ENCODE peak calls at places on chromosome 7, in six cellular contexts. P is breast epithelium; G is pancreas; E is left ventricle myocardium inferior; J is CD8-positive, alpha-beta T cell; I is HCT116. W is an unnamed sample. For H3K4me1, the result is how much of the 10 kb centered on the place peaks cover.

GRCh38 chr7:17009007-17009719 is 127.4 kb upstream of the AGR3 start:
- DNase-seq in P (no peak), G (no peak), E (no peak), J (no peak), I (peak), W (no peak)

GRCh38 chr7:77797734-77798393 is 370 bp downstream of the TMEM60 start:
- DNase-seq in P (no peak), G (no peak), E (peak), J (no peak), I (no peak), W (peak)

GRCh38 chr7:80411621-80412020 is 100.2 kb downstream of the GNAT3 start:
- DNase-seq in P (no peak), G (no peak), E (no peak), J (no peak), I (no peak), W (no peak)

GRCh38 chr7:109696723-109697122 is 1127.0 kb downstream of the DNAJB9 start:
- DNase-seq in P (no peak), G (no peak), E (no peak), J (no peak), I (no peak), W (no peak)

GRCh38 chr7:113764401-113765035 is 154.3 kb downstream of the PPP1R3A start:
- DNase-seq in P (no peak), G (no peak), E (no peak), J (no peak), I (no peak), W (no peak)

GRCh38 chr7:79217468-79217867 is 236.0 kb downstream of the MAGI2 start:
- DNase-seq in P (no peak), G (no peak), E (no peak), J (no peak), I (no peak), W (no peak)

GRCh38 chr7:84982199-84982598 is 204.7 kb downstream of the SEMA3D start:
- DNase-seq in P (no peak), G (no peak), E (no peak), J (no peak), I (no peak), W (no peak)

GRCh38 chr7:78095549-78095948 is 297.0 kb downstream of the PHTF2 start:
- DNase-seq in P (no peak), G (no peak), E (no peak), J (no peak), I (no peak), W (no peak)

GRCh38 chr7:74464931-74465906 is 11.5 kb downstream of the GTF2IRD1 start:
- DNase-seq in P (peak), G (no peak), E (no peak), J (no peak), I (no peak), W (peak)

GRCh38 chr7:130598056-130598455 is 70.5 kb downstream of the COPG2 start:
- DNase-seq in P (no peak), G (no peak), E (no peak), J (no peak), I (no peak), W (no peak)

GRCh38 chr7:18087031-18087686 is 59.5 kb upstream of the PRPS1L1 start:
- DNase-seq in P (no peak), G (peak), E (peak), J (no peak), I (no peak), W (peak)

GRCh38 chr7:114026486-114027089 is 107.8 kb upstream of the PPP1R3A start:
- DNase-seq in P (no peak), G (no peak), E (no peak), J (no peak), I (peak), W (no peak)

GRCh38 chr7:32204361-32205018 is 134.3 kb upstream of the PDE1C start:
- DNase-seq in P (peak), G (peak), E (peak), J (no peak), I (peak), W (peak)

GRCh38 chr7:129213828-129214227 is 11.0 kb upstream of the AHCYL2 start:
- DNase-seq in P (peak), G (no peak), E (no peak), J (no peak), I (no peak), W (no peak)

GRCh38 chr7:49513939-49514338 is 259.5 kb upstream of the VWC2 start:
- DNase-seq in P (no peak), G (no peak), E (no peak), J (no peak), I (no peak), W (no peak)

DNA sequence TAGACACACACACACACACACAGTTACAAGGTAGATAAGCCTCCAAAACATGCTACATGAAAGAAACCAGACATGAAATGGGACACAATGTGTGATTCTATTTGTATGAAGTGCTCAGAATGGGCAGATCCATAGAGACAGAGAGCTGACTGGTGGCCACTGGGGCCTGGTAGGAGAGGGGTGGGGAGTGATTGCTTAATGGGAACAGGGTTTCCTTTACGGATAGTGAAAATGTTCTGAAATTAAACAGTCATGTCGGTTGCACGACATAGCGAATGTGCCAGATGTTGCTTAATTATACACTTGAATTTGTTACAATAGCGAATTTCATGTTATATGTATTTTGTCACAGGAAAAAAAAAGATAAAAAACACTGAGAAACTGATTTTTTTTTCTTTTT is 122.3 kb downstream of the SPDYE5 start:
- DNase-seq in P (no peak), G (no peak), E (no peak), J (no peak), I (no peak), W (no peak)
- H3K4me1 ChIP-seq in P (under half), G (under half), E (under half), J (under half), I (under half), W (under half)

DNA sequence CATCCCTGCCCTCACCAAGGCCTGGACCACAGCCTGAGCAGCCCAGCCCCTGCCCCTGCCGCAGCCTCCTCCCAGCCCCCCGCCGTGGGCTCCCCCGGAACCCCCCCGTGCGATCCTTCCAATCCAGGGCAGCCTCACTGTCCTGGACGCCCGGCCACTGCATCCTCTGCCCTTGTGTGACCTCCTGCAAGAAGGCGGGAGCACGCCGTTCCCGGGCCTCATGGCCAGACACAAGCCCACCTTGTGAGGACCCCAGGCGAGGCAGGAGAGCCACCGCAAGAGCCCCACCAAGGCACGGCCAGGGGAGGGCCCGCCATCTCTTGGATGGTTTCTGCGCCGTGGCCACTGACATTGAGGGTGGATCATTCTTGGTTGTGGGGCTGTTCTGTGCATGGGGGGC is 7.8 kb upstream of the LFNG start:
- DNase-seq in P (no peak), G (no peak), E (no peak), J (no peak), I (no peak), W (no peak)
- H3K4me1 ChIP-seq in P (under half), G (under half), E (half or more), J (half or more), I (under half), W (half or more)

GRCh38 chr7:92722541-92722940 is 113.8 kb downstream of the CDK6 start:
- DNase-seq in P (no peak), G (no peak), E (no peak), J (no peak), I (no peak), W (no peak)
- H3K4me1 ChIP-seq in P (under half), G (under half), E (half or more), J (under half), I (under half), W (under half)

DNA sequence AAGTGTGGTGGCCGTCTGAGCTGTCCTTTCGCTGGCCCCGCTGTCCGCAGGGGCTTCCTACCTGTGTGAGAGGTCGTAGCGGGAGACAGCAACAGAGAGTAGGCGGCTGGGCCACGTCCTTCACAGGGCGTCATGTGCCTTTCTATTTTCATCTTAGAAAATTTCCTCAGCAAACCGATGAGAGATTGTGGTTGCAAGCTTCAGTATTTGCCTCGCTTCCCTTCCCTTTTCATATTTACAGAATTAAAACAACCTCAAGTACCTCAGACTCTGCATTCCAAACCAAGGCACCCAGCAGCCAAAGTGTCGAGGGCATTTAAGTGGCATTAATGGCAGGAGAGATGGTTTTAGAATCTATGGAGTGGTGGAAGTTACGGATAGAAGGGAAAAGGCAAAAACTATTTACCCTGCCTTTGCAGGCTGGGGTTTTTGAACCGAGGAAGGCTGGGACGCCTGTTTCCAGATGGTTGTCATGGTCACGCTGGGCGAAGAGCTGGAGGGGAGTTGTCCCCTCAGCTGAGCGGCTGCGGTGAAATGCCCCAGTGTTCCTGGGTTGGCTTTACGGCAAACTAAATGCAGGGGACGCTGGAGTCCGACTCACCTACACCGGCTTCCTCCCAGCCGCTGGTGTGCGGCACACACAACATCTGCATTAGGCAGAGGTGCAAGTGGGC is 41.9 kb downstream of the WIPI2 start:
- DNase-seq in P (no peak), G (no peak), E (no peak), J (no peak), I (no peak), W (peak)
- H3K4me1 ChIP-seq in P (under half), G (under half), E (under half), J (under half), I (under half), W (under half)

DNA sequence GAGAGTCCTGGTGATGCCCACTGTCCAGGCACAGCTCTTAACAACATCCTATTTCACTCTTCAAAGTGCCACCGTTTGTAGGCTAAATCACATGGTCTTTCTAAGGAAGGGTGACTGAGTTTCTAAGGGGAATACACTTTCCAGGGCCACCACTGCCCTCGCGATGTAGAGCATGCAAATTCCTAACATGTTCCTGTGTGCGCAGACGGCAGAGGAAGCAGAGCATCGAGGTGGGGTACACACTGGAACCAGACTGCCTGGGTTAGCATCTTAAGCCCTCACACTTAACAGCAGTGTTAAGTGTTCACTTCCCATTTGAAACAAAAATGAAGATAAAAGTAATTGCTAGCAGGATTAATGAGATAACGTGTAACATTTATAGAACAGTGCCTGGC is 3.0 kb downstream of the VOPP1 start:
- DNase-seq in P (no peak), G (no peak), E (no peak), J (no peak), I (no peak), W (no peak)
- H3K4me1 ChIP-seq in P (under half), G (under half), E (half or more), J (half or more), I (half or more), W (under half)

GRCh38 chr7:104241135-104241534 is 33.3 kb upstream of the ORC5 start:
- DNase-seq in P (no peak), G (no peak), E (no peak), J (no peak), I (no peak), W (no peak)

GRCh38 chr7:104241581-104241980 is 33.8 kb upstream of the ORC5 start:
- DNase-seq in P (no peak), G (no peak), E (no peak), J (no peak), I (no peak), W (no peak)

DNA sequence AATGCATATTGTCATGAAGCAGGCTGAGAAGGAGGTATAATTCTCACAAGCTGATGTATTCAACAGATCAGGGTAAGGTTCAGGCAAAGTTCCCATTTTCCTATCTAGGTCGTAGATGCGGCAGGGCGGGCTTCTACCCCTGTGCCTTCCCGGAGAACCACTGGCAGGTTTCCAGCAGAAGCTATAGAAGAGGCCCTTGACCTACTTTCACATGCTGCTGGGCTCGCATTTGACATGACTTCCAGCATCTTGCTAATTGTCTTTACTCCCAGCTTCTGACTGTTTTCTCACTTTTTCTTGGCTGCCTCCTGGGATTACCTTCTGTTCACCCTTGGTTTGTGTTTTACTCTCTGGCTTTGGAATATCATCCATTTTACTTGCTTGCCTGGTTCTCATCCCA is 32.6 kb upstream of the ORC5 start:
- DNase-seq in P (no peak), G (no peak), E (no peak), J (no peak), I (no peak), W (no peak)
- H3K4me1 ChIP-seq in P (under half), G (under half), E (under half), J (under half), I (under half), W (under half)

GRCh38 chr7:139744768-139745250 is 33.0 kb downstream of the HIPK2 start:
- DNase-seq in P (no peak), G (no peak), E (no peak), J (no peak), I (no peak), W (no peak)

GRCh38 chr7:139745330-139746143 is 32.3 kb downstream of the HIPK2 start:
- DNase-seq in P (no peak), G (no peak), E (no peak), J (no peak), I (no peak), W (no peak)

GRCh38 chr7:139748373-139748765 is 29.4 kb downstream of the HIPK2 start:
- DNase-seq in P (no peak), G (no peak), E (no peak), J (no peak), I (no peak), W (no peak)

GRCh38 chr7:139747662-139748372 is 30.0 kb downstream of the HIPK2 start:
- DNase-seq in P (no peak), G (no peak), E (no peak), J (no peak), I (no peak), W (no peak)

GRCh38 chr7:139746652-139747051 is 31.1 kb downstream of the HIPK2 start:
- DNase-seq in P (no peak), G (no peak), E (no peak), J (no peak), I (no peak), W (no peak)
- H3K4me1 ChIP-seq in P (under half), G (under half), E (half or more), J (under half), I (under half), W (under half)

GRCh38 chr7:4775281-4776159 is at the start of gene AP5Z1:
- DNase-seq in P (peak), G (peak), E (peak), J (peak), I (peak), W (peak)

GRCh38 chr7:4781366-4782069 is 6.1 kb downstream of the AP5Z1 start:
- DNase-seq in P (no peak), G (no peak), E (no peak), J (no peak), I (no peak), W (peak)

GRCh38 chr7:4782333-4783291 is 7.2 kb downstream of the AP5Z1 start:
- DNase-seq in P (no peak), G (no peak), E (no peak), J (no peak), I (no peak), W (no peak)

GRCh38 chr7:4776160-4776623 is 769 bp downstream of the AP5Z1 start:
- DNase-seq in P (no peak), G (no peak), E (no peak), J (no peak), I (no peak), W (no peak)

GRCh38 chr7:4779118-4779517 is 3.7 kb downstream of the AP5Z1 start:
- DNase-seq in P (no peak), G (no peak), E (no peak), J (no peak), I (no peak), W (no peak)
- H3K4me1 ChIP-seq in P (under half), G (under half), E (under half), J (under half), I (under half), W (under half)